ENCODE peak calls at places on chromosomes 6 and 20, in ten cellular contexts. One of them, this sample, is unnamed. For H3K27me3 and H3K36me3, the result is how much of the 10 kb centered on the place peaks cover.

GRCh38 chr6:156396791-156397418 is 380.3 kb upstream of the ARID1B start:
- DNase-seq in mammary epithelial cell: no peak
- DNase-seq in neural progenitor cell: peak
- DNase-seq in fibroblast of lung: no peak
- DNase-seq in HCT116: no peak
- DNase-seq in SK-N-SH: no peak
- DNase-seq in astrocyte: no peak
- DNase-seq in NT2/D1: no peak
- DNase-seq in IMR-90: no peak
- DNase-seq in endothelial cell of umbilical vein: no peak
- DNase-seq in this sample: no peak

GRCh38 chr20:58433759-58434158 is 44.7 kb downstream of the VAPB start:
- DNase-seq in neural progenitor cell: no peak
- DNase-seq in astrocyte: peak
- DNase-seq in NT2/D1: no peak
- DNase-seq in endothelial cell of umbilical vein: peak
- DNase-seq in SK-N-SH: no peak
- DNase-seq in fibroblast of lung: peak
- DNase-seq in IMR-90: peak
- DNase-seq in mammary epithelial cell: peak
- DNase-seq in HCT116: no peak
- DNase-seq in this sample: peak

GRCh38 chr6:65760285-65760684 is 53.3 kb upstream of the EYS start:
- DNase-seq in IMR-90: peak
- DNase-seq in neural progenitor cell: no peak
- DNase-seq in fibroblast of lung: no peak
- DNase-seq in NT2/D1: no peak
- DNase-seq in endothelial cell of umbilical vein: no peak
- DNase-seq in SK-N-SH: no peak
- DNase-seq in HCT116: no peak
- DNase-seq in astrocyte: no peak
- DNase-seq in mammary epithelial cell: no peak
- DNase-seq in this sample: no peak

GRCh38 chr20:10218536-10219451 is at the start of gene SNAP25:
- DNase-seq in HCT116: peak
- DNase-seq in astrocyte: peak
- DNase-seq in IMR-90: peak
- DNase-seq in SK-N-SH: peak
- DNase-seq in endothelial cell of umbilical vein: peak
- DNase-seq in neural progenitor cell: peak
- DNase-seq in NT2/D1: peak
- DNase-seq in fibroblast of lung: peak
- DNase-seq in mammary epithelial cell: peak
- DNase-seq in this sample: no peak

GRCh38 chr6:69888842-69889590 is 22.7 kb downstream of the COL19A1 start:
- DNase-seq in SK-N-SH: no peak
- DNase-seq in astrocyte: no peak
- DNase-seq in endothelial cell of umbilical vein: no peak
- DNase-seq in NT2/D1: no peak
- DNase-seq in mammary epithelial cell: no peak
- DNase-seq in fibroblast of lung: no peak
- DNase-seq in neural progenitor cell: no peak
- DNase-seq in HCT116: no peak
- DNase-seq in IMR-90: no peak
- DNase-seq in this sample: no peak

GRCh38 chr6:155187994-155188706 is 75.7 kb upstream of the CLDN20 start:
- DNase-seq in mammary epithelial cell: peak
- DNase-seq in fibroblast of lung: peak
- DNase-seq in HCT116: no peak
- DNase-seq in IMR-90: peak
- DNase-seq in astrocyte: peak
- DNase-seq in neural progenitor cell: no peak
- DNase-seq in endothelial cell of umbilical vein: peak
- DNase-seq in SK-N-SH: no peak
- DNase-seq in NT2/D1: no peak
- DNase-seq in this sample: no peak

GRCh38 chr6:169905041-169905807 is 153.8 kb downstream of the ERMARD start:
- DNase-seq in mammary epithelial cell: peak
- DNase-seq in astrocyte: peak
- DNase-seq in IMR-90: peak
- DNase-seq in SK-N-SH: no peak
- DNase-seq in endothelial cell of umbilical vein: peak
- DNase-seq in fibroblast of lung: peak
- DNase-seq in NT2/D1: no peak
- DNase-seq in HCT116: no peak
- DNase-seq in neural progenitor cell: no peak
- DNase-seq in this sample: peak

GRCh38 chr6:134813146-134813545 is 136.8 kb downstream of the ALDH8A1 start:
- DNase-seq in NT2/D1: no peak
- DNase-seq in astrocyte: peak
- DNase-seq in HCT116: no peak
- DNase-seq in SK-N-SH: no peak
- DNase-seq in endothelial cell of umbilical vein: no peak
- DNase-seq in mammary epithelial cell: no peak
- DNase-seq in IMR-90: peak
- DNase-seq in neural progenitor cell: no peak
- DNase-seq in fibroblast of lung: peak
- DNase-seq in this sample: no peak

GRCh38 chr6:71229466-71229865 is 59.1 kb upstream of the OGFRL1 start:
- DNase-seq in mammary epithelial cell: no peak
- DNase-seq in astrocyte: no peak
- DNase-seq in HCT116: no peak
- DNase-seq in SK-N-SH: no peak
- DNase-seq in IMR-90: no peak
- DNase-seq in neural progenitor cell: no peak
- DNase-seq in fibroblast of lung: no peak
- DNase-seq in endothelial cell of umbilical vein: no peak
- DNase-seq in NT2/D1: no peak
- DNase-seq in this sample: no peak

GRCh38 chr6:119112856-119113530 is 34.5 kb upstream of the FAM184A start:
- DNase-seq in NT2/D1: no peak
- DNase-seq in fibroblast of lung: no peak
- DNase-seq in HCT116: no peak
- DNase-seq in IMR-90: no peak
- DNase-seq in mammary epithelial cell: no peak
- DNase-seq in neural progenitor cell: no peak
- DNase-seq in endothelial cell of umbilical vein: no peak
- DNase-seq in astrocyte: no peak
- DNase-seq in SK-N-SH: peak
- DNase-seq in this sample: no peak

GRCh38 chr6:145749632-145750031 is 14.3 kb upstream of the EPM2A start:
- DNase-seq in NT2/D1: no peak
- DNase-seq in IMR-90: peak
- DNase-seq in HCT116: no peak
- DNase-seq in neural progenitor cell: no peak
- DNase-seq in SK-N-SH: no peak
- DNase-seq in fibroblast of lung: peak
- DNase-seq in astrocyte: peak
- DNase-seq in endothelial cell of umbilical vein: peak
- DNase-seq in mammary epithelial cell: peak
- DNase-seq in this sample: no peak

GRCh38 chr6:138428943-138429616 is 25.1 kb downstream of the HEBP2 start:
- DNase-seq in mammary epithelial cell: peak
- DNase-seq in NT2/D1: no peak
- DNase-seq in fibroblast of lung: peak
- DNase-seq in IMR-90: peak
- DNase-seq in neural progenitor cell: peak
- DNase-seq in endothelial cell of umbilical vein: peak
- DNase-seq in HCT116: peak
- DNase-seq in SK-N-SH: peak
- DNase-seq in astrocyte: peak
- DNase-seq in this sample: no peak

GRCh38 chr6:135066806-135067205 is 12.2 kb upstream of the HBS1L start:
- DNase-seq in fibroblast of lung: no peak
- DNase-seq in SK-N-SH: no peak
- DNase-seq in mammary epithelial cell: no peak
- DNase-seq in NT2/D1: no peak
- DNase-seq in neural progenitor cell: no peak
- DNase-seq in endothelial cell of umbilical vein: no peak
- DNase-seq in IMR-90: no peak
- DNase-seq in astrocyte: no peak
- DNase-seq in HCT116: no peak
- DNase-seq in this sample: no peak

DNA sequence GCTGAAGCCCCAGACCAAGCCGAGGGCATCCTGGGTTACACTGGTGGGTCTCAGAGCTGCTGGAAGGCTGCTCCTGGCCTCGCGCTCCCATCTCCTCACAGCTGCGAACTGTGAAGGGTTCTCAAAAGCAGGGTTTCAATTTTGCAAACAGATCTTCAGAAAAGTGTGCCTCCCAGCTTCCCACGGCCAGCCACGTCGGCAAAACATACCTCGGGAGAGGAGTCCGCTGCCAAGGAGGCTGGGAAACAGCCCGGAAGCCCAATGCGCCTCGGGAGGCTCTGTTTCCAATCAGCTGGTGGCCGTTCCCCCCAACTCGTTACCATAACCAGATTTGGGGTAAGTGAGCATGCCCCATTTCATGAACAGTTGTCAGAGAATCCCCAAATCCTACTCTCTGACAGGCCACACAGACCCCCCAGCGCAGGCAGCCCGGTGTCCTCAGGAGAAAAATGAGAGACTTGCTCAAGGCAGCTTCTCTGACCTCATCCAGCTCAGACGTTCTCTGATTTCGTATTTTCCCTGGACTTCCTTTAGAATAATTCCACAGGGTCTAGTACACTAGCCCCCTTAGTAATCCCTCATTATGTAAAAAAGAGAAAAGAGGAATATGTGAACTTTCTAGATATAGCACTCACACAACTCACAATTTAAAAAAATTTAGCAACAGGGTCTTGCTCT is 98.4 kb downstream of the SNX5 start:
- DNase-seq in NT2/D1: no peak
- DNase-seq in IMR-90: peak
- DNase-seq in neural progenitor cell: no peak
- DNase-seq in astrocyte: no peak
- DNase-seq in mammary epithelial cell: no peak
- DNase-seq in SK-N-SH: no peak
- DNase-seq in fibroblast of lung: no peak
- DNase-seq in endothelial cell of umbilical vein: no peak
- DNase-seq in HCT116: no peak
- DNase-seq in this sample: no peak
- H3K27me3 ChIP-seq in NT2/D1: under half
- H3K27me3 ChIP-seq in IMR-90: under half
- H3K27me3 ChIP-seq in neural progenitor cell: under half
- H3K27me3 ChIP-seq in astrocyte: under half
- H3K27me3 ChIP-seq in mammary epithelial cell: under half
- H3K27me3 ChIP-seq in SK-N-SH: under half
- H3K27me3 ChIP-seq in fibroblast of lung: under half
- H3K27me3 ChIP-seq in endothelial cell of umbilical vein: under half
- H3K27me3 ChIP-seq in HCT116: under half
- H3K27me3 ChIP-seq in this sample: under half

DNA sequence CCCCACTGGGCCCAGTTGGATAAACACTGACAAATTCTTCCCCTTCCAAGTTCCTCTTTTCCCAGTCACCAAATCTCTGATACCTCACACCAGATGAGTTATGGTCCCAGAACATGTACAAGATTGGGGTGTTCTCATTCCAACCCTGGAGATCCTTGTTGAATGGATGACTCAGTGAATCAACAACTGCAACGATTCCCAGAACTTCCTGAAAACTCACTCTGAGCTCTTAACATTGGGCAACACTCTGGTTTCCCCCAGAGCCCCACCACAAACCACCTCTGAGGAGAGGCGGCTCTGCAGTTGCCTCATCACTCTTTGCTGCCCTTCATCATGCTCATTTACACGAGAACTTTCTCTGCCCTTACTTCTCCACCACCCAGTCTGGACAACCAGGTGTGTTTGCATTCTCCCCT is 115.2 kb downstream of the MRPL14 start:
- DNase-seq in endothelial cell of umbilical vein: peak
- DNase-seq in NT2/D1: no peak
- DNase-seq in mammary epithelial cell: peak
- DNase-seq in neural progenitor cell: no peak
- DNase-seq in SK-N-SH: no peak
- DNase-seq in fibroblast of lung: peak
- DNase-seq in HCT116: no peak
- DNase-seq in IMR-90: peak
- DNase-seq in astrocyte: peak
- DNase-seq in this sample: no peak
- H3K9ac ChIP-seq in endothelial cell of umbilical vein: no peak
- H3K9ac ChIP-seq in NT2/D1: no peak
- H3K9ac ChIP-seq in mammary epithelial cell: no peak
- H3K9ac ChIP-seq in neural progenitor cell: no peak
- H3K9ac ChIP-seq in SK-N-SH: no peak
- H3K9ac ChIP-seq in fibroblast of lung: no peak
- H3K9ac ChIP-seq in HCT116: no peak
- H3K9ac ChIP-seq in IMR-90: no peak
- H3K9ac ChIP-seq in astrocyte: peak
- H3K9ac ChIP-seq in this sample: no peak

DNA sequence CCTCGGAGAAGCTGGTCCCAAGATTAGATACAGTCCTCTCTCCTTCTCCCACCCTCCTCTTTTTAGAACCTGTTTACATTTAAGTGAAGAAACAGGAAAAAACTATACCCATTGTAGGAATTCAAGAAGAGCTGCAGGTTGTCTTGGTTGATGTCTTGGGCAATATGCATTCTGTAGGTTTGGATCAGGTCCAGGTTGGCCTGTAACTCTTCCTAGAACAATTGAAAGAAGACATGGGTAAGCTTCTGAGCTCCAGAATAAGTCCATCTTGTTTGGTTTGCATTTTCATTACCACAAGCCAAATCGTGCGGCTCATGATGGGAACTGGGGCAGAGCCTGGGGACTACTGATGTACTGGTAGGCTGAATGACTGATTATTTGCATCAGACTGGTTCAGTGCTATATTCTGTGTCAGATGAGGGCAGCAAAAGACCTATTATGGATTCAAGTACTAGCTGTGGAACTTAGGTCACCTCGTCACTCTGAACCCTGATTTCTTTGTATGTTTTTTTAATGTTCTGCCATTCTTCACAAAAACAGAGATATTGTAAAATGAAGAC is 20.3 kb upstream of the SLA2 start:
- DNase-seq in mammary epithelial cell: no peak
- DNase-seq in HCT116: no peak
- DNase-seq in neural progenitor cell: no peak
- DNase-seq in fibroblast of lung: peak
- DNase-seq in IMR-90: peak
- DNase-seq in endothelial cell of umbilical vein: peak
- DNase-seq in SK-N-SH: no peak
- DNase-seq in NT2/D1: no peak
- DNase-seq in astrocyte: no peak
- DNase-seq in this sample: no peak
- H3K36me3 ChIP-seq in mammary epithelial cell: under half
- H3K36me3 ChIP-seq in HCT116: under half
- H3K36me3 ChIP-seq in neural progenitor cell: under half
- H3K36me3 ChIP-seq in fibroblast of lung: under half
- H3K36me3 ChIP-seq in IMR-90: under half
- H3K36me3 ChIP-seq in endothelial cell of umbilical vein: under half
- H3K36me3 ChIP-seq in SK-N-SH: under half
- H3K36me3 ChIP-seq in NT2/D1: under half
- H3K36me3 ChIP-seq in astrocyte: under half
- H3K36me3 ChIP-seq in this sample: under half

DNA sequence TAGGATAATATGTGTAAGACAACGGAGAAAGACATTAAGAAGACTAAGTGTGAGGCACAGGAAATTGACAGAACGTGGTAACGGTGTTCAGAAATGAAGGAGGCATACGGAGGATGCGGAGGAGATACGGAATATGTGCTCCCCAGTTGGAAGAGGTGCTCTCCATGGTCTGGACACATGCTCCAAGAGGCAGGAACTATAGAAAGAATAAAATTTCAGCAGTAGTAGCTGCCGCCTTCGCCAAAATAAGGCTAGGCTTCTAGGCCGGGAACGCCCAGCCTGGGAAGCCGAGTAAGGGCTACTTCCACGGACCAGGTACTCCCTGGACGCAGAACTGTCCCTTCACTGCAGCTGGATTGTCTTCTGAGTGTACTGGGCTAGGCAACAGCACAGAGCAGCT is 7.4 kb downstream of the MAFB start:
- DNase-seq in neural progenitor cell: no peak
- DNase-seq in astrocyte: no peak
- DNase-seq in HCT116: no peak
- DNase-seq in mammary epithelial cell: no peak
- DNase-seq in SK-N-SH: no peak
- DNase-seq in NT2/D1: no peak
- DNase-seq in IMR-90: no peak
- DNase-seq in endothelial cell of umbilical vein: no peak
- DNase-seq in fibroblast of lung: no peak
- DNase-seq in this sample: no peak
- H3K27me3 ChIP-seq in neural progenitor cell: half or more
- H3K27me3 ChIP-seq in astrocyte: half or more
- H3K27me3 ChIP-seq in HCT116: half or more
- H3K27me3 ChIP-seq in mammary epithelial cell: under half
- H3K27me3 ChIP-seq in SK-N-SH: under half
- H3K27me3 ChIP-seq in NT2/D1: half or more
- H3K27me3 ChIP-seq in IMR-90: half or more
- H3K27me3 ChIP-seq in endothelial cell of umbilical vein: under half
- H3K27me3 ChIP-seq in fibroblast of lung: under half
- H3K27me3 ChIP-seq in this sample: under half